ENCODE peak calls at places on chromosomes 7 and 10, in seven cellular contexts. One of them, this sample, is unnamed.

GRCh38 chr7:1979591-1980560 is 252.9 kb downstream of the MAD1L1 start:
- DNase-seq in NB4: no peak
- DNase-seq in IMR-90: no peak
- DNase-seq in heart left ventricle: no peak
- DNase-seq in A549: no peak
- DNase-seq in endothelial cell of umbilical vein: no peak
- DNase-seq in right lobe of liver: peak; percentile 20
- DNase-seq in this sample: no peak

GRCh38 chr7:114364151-114364550 is 50.5 kb upstream of the FOXP2 start:
- DNase-seq in NB4: no peak
- DNase-seq in IMR-90: no peak
- DNase-seq in heart left ventricle: peak; percentile 52
- DNase-seq in A549: no peak
- DNase-seq in endothelial cell of umbilical vein: no peak
- DNase-seq in right lobe of liver: no peak
- DNase-seq in this sample: no peak

GRCh38 chr10:91552706-91553105 is 80.2 kb downstream of the PPP1R3C start:
- DNase-seq in NB4: no peak
- DNase-seq in IMR-90: peak; percentile 18
- DNase-seq in heart left ventricle: peak; percentile 59
- DNase-seq in A549: peak; percentile 43
- DNase-seq in endothelial cell of umbilical vein: peak; percentile 22
- DNase-seq in right lobe of liver: peak; percentile 67
- DNase-seq in this sample: no peak

GRCh38 chr7:2282185-2282751 is 32.0 kb downstream of the SNX8 start:
- DNase-seq in NB4: no peak
- DNase-seq in IMR-90: no peak
- DNase-seq in heart left ventricle: no peak
- DNase-seq in A549: no peak
- DNase-seq in endothelial cell of umbilical vein: no peak
- DNase-seq in right lobe of liver: no peak
- DNase-seq in this sample: no peak

GRCh38 chr10:42868530-42868929 is 85.9 kb downstream of the BMS1 start:
- DNase-seq in NB4: no peak
- DNase-seq in IMR-90: no peak
- DNase-seq in heart left ventricle: no peak
- DNase-seq in A549: no peak
- DNase-seq in endothelial cell of umbilical vein: no peak
- DNase-seq in right lobe of liver: no peak
- DNase-seq in this sample: no peak

GRCh38 chr7:159192013-159192412 is 47.3 kb upstream of the VIPR2 start:
- DNase-seq in NB4: peak; percentile 28
- DNase-seq in IMR-90: no peak
- DNase-seq in heart left ventricle: no peak
- DNase-seq in A549: no peak
- DNase-seq in endothelial cell of umbilical vein: no peak
- DNase-seq in right lobe of liver: no peak
- DNase-seq in this sample: no peak

GRCh38 chr10:70558871-70559810 is 43.4 kb downstream of the PRF1 start:
- DNase-seq in NB4: peak; percentile 89
- DNase-seq in IMR-90: peak; percentile 34
- DNase-seq in heart left ventricle: peak; percentile 56
- DNase-seq in A549: peak; percentile 48
- DNase-seq in endothelial cell of umbilical vein: peak; percentile 19
- DNase-seq in right lobe of liver: peak; percentile 37
- DNase-seq in this sample: peak; percentile 48

GRCh38 chr7:105672820-105673219 is 91.5 kb upstream of the EFCAB10 start:
- DNase-seq in NB4: no peak
- DNase-seq in IMR-90: no peak
- DNase-seq in heart left ventricle: no peak
- DNase-seq in A549: no peak
- DNase-seq in endothelial cell of umbilical vein: no peak
- DNase-seq in right lobe of liver: no peak
- DNase-seq in this sample: no peak

GRCh38 chr7:134636008-134636449 is 10.6 kb upstream of the BPGM start:
- DNase-seq in NB4: no peak
- DNase-seq in IMR-90: no peak
- DNase-seq in heart left ventricle: no peak
- DNase-seq in A549: no peak
- DNase-seq in endothelial cell of umbilical vein: peak; percentile 65
- DNase-seq in right lobe of liver: no peak
- DNase-seq in this sample: peak; percentile 62

GRCh38 chr10:133258066-133258817 is 18.4 kb downstream of the ADAM8 start:
- DNase-seq in NB4: peak; percentile 60
- DNase-seq in IMR-90: no peak
- DNase-seq in heart left ventricle: no peak
- DNase-seq in A549: no peak
- DNase-seq in endothelial cell of umbilical vein: no peak
- DNase-seq in right lobe of liver: no peak
- DNase-seq in this sample: peak; percentile 34

GRCh38 chr10:14182781-14183180 is 147.9 kb downstream of the FRMD4A start:
- DNase-seq in NB4: no peak
- DNase-seq in IMR-90: no peak
- DNase-seq in heart left ventricle: no peak
- DNase-seq in A549: no peak
- DNase-seq in endothelial cell of umbilical vein: no peak
- DNase-seq in right lobe of liver: no peak
- DNase-seq in this sample: no peak

GRCh38 chr7:3294432-3295100 is 6.5 kb upstream of the SDK1 start:
- DNase-seq in NB4: no peak
- DNase-seq in IMR-90: no peak
- DNase-seq in heart left ventricle: no peak
- DNase-seq in A549: no peak
- DNase-seq in endothelial cell of umbilical vein: no peak
- DNase-seq in right lobe of liver: no peak
- DNase-seq in this sample: no peak

GRCh38 chr7:126302639-126303038 is 950.1 kb downstream of the GRM8 start:
- DNase-seq in NB4: peak; percentile 19
- DNase-seq in IMR-90: no peak
- DNase-seq in heart left ventricle: no peak
- DNase-seq in A549: peak; percentile 1
- DNase-seq in endothelial cell of umbilical vein: no peak
- DNase-seq in right lobe of liver: no peak
- DNase-seq in this sample: no peak

GRCh38 chr7:92657391-92657790 is 67.2 kb upstream of the FAM133B start:
- DNase-seq in NB4: no peak
- DNase-seq in IMR-90: no peak
- DNase-seq in heart left ventricle: no peak
- DNase-seq in A549: no peak
- DNase-seq in endothelial cell of umbilical vein: no peak
- DNase-seq in right lobe of liver: no peak
- DNase-seq in this sample: no peak
- TF ChIP-seq POLR2A in NB4: no peak
- TF ChIP-seq POLR2A in IMR-90: no peak
- TF ChIP-seq POLR2A in heart left ventricle: no peak
- TF ChIP-seq POLR2A in A549: no peak
- TF ChIP-seq POLR2A in endothelial cell of umbilical vein: no peak
- TF ChIP-seq POLR2A in right lobe of liver: no peak
- TF ChIP-seq POLR2A in this sample: no peak

GRCh38 chr10:97651773-97652172 is 11.3 kb downstream of the PI4K2A start:
- DNase-seq in NB4: no peak
- DNase-seq in IMR-90: no peak
- DNase-seq in heart left ventricle: no peak
- DNase-seq in A549: peak; percentile 43
- DNase-seq in endothelial cell of umbilical vein: no peak
- DNase-seq in right lobe of liver: no peak
- DNase-seq in this sample: no peak

GRCh38 chr10:97643586-97643985 is 3.1 kb downstream of the PI4K2A start:
- DNase-seq in NB4: no peak
- DNase-seq in IMR-90: no peak
- DNase-seq in heart left ventricle: no peak
- DNase-seq in A549: no peak
- DNase-seq in endothelial cell of umbilical vein: no peak
- DNase-seq in right lobe of liver: no peak
- DNase-seq in this sample: no peak

GRCh38 chr10:97644961-97645360 is 4.5 kb downstream of the PI4K2A start:
- DNase-seq in NB4: no peak
- DNase-seq in IMR-90: no peak
- DNase-seq in heart left ventricle: no peak
- DNase-seq in A549: no peak
- DNase-seq in endothelial cell of umbilical vein: no peak
- DNase-seq in right lobe of liver: no peak
- DNase-seq in this sample: no peak

GRCh38 chr10:97647556-97647955 is 7.1 kb downstream of the PI4K2A start:
- DNase-seq in NB4: peak; percentile 33
- DNase-seq in IMR-90: peak; percentile 57
- DNase-seq in heart left ventricle: no peak
- DNase-seq in A549: no peak
- DNase-seq in endothelial cell of umbilical vein: no peak
- DNase-seq in right lobe of liver: no peak
- DNase-seq in this sample: no peak

GRCh38 chr10:97648557-97649404 is 8.3 kb downstream of the PI4K2A start:
- DNase-seq in NB4: peak; percentile 48
- DNase-seq in IMR-90: peak; percentile 96
- DNase-seq in heart left ventricle: no peak
- DNase-seq in A549: peak; percentile 87
- DNase-seq in endothelial cell of umbilical vein: peak; percentile 89
- DNase-seq in right lobe of liver: no peak
- DNase-seq in this sample: peak; percentile 77
- TF ChIP-seq POLR2A in NB4: no peak
- TF ChIP-seq POLR2A in IMR-90: peak; percentile 66
- TF ChIP-seq POLR2A in heart left ventricle: no peak
- TF ChIP-seq POLR2A in A549: no peak
- TF ChIP-seq POLR2A in endothelial cell of umbilical vein: no peak
- TF ChIP-seq POLR2A in right lobe of liver: peak; percentile 52
- TF ChIP-seq POLR2A in this sample: peak; percentile 64

GRCh38 chr7:38181111-38181510 is 3.1 kb downstream of the STARD3NL start:
- DNase-seq in NB4: no peak
- DNase-seq in IMR-90: no peak
- DNase-seq in heart left ventricle: no peak
- DNase-seq in A549: no peak
- DNase-seq in endothelial cell of umbilical vein: peak; percentile 56
- DNase-seq in right lobe of liver: no peak
- DNase-seq in this sample: no peak

GRCh38 chr7:38177621-38178003 is 433 bp upstream of the STARD3NL start:
- DNase-seq in NB4: no peak
- DNase-seq in IMR-90: no peak
- DNase-seq in heart left ventricle: no peak
- DNase-seq in A549: no peak
- DNase-seq in endothelial cell of umbilical vein: no peak
- DNase-seq in right lobe of liver: no peak
- DNase-seq in this sample: no peak

GRCh38 chr7:38179719-38180333 is 1.8 kb downstream of the STARD3NL start:
- DNase-seq in NB4: no peak
- DNase-seq in IMR-90: peak; percentile 37
- DNase-seq in heart left ventricle: no peak
- DNase-seq in A549: no peak
- DNase-seq in endothelial cell of umbilical vein: peak; percentile 80
- DNase-seq in right lobe of liver: no peak
- DNase-seq in this sample: peak; percentile 36

GRCh38 chr7:38178695-38179344 is 775 bp downstream of the STARD3NL start:
- DNase-seq in NB4: no peak
- DNase-seq in IMR-90: peak; percentile 54
- DNase-seq in heart left ventricle: no peak
- DNase-seq in A549: no peak
- DNase-seq in endothelial cell of umbilical vein: no peak
- DNase-seq in right lobe of liver: no peak
- DNase-seq in this sample: no peak

GRCh38 chr7:38178004-38178694 is at the start of gene STARD3NL:
- DNase-seq in NB4: peak; percentile 100
- DNase-seq in IMR-90: peak; percentile 100
- DNase-seq in heart left ventricle: peak; percentile 99
- DNase-seq in A549: peak; percentile 100
- DNase-seq in endothelial cell of umbilical vein: peak; percentile 100
- DNase-seq in right lobe of liver: peak; percentile 94
- DNase-seq in this sample: peak; percentile 99
- TF ChIP-seq POLR2A in NB4: peak; percentile 80
- TF ChIP-seq POLR2A in IMR-90: peak; percentile 77
- TF ChIP-seq POLR2A in heart left ventricle: peak; percentile 63
- TF ChIP-seq POLR2A in A549: peak; percentile 66
- TF ChIP-seq POLR2A in endothelial cell of umbilical vein: peak; percentile 71
- TF ChIP-seq POLR2A in right lobe of liver: peak; percentile 62
- TF ChIP-seq POLR2A in this sample: peak; percentile 79

DNA sequence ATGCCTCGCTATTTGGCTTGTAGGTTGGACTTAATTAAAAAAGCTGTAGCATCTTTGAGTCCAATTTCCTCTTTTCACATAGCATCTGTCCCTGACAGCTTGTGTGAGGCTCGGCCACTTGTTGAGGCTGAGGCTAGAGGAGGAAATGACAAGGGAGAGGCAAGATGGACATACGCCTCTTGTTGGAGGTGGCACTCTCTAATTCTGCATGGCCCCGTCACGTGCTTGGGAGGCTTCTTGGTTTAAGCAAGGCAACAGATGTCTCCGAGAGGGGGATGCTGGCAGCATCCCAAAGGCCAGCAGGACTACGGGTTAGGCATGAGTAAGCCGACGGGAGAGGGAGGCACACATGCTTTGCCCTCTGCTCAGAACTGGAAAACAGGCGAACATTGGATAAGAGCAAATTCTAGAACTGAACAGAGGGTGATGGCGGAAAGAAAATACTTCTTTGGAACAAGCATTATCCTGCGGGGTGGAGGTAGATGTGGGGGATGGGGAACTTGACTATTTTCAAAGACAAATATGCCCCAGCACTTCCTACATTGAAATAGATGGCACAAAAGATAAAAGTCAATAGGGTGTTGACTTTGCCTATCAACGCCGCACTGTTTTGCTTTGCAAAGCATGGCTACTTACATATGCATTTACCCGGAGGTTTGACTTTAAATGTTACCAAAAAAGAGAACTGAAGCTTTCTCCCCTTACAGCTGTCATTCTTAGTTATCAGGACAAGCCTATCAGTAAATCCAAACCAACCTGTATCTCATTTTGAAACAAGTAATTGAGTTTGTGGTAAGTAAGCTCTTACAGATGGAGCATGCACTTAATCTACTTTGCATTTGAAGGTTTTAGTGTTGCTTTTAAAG is 94.8 kb downstream of the CHN2 start:
- DNase-seq in NB4: peak; percentile 39
- DNase-seq in IMR-90: no peak
- DNase-seq in heart left ventricle: peak; percentile 60
- DNase-seq in A549: no peak
- DNase-seq in endothelial cell of umbilical vein: no peak
- DNase-seq in right lobe of liver: no peak
- DNase-seq in this sample: no peak
- TF ChIP-seq POLR2A in NB4: no peak
- TF ChIP-seq POLR2A in IMR-90: no peak
- TF ChIP-seq POLR2A in heart left ventricle: no peak
- TF ChIP-seq POLR2A in A549: no peak
- TF ChIP-seq POLR2A in endothelial cell of umbilical vein: no peak
- TF ChIP-seq POLR2A in right lobe of liver: no peak
- TF ChIP-seq POLR2A in this sample: no peak

DNA sequence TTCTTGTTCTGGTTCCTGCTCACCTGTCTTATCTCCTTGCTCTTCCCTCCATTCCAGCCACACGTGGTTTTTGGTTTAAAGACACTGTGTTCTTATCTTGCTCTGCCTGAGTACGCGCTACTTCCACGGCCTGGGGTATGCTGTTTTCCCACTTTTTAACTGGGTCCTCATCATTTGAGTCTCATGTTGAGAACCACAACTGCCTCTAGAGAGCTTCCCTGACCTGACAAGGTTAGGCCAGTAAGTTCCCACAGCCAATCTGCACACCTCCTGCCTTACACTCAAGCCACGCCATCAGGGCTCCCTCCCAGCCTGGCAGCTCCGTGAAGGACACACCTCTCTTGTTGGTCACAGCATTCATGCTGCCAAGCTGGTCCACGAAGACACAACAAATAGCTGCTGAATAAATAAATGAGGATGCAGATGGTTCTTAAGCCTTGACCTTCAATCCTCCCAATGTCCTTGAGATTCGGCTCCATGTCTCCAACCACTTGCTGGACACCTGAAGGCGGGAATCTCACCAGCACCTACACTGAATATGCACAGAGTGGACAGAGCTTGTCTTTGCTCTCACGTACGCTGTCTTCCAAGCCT is 201.7 kb upstream of the KLF14 start:
- DNase-seq in NB4: no peak
- DNase-seq in IMR-90: no peak
- DNase-seq in heart left ventricle: no peak
- DNase-seq in A549: no peak
- DNase-seq in endothelial cell of umbilical vein: no peak
- DNase-seq in right lobe of liver: no peak
- DNase-seq in this sample: no peak
- TF ChIP-seq POLR2A in NB4: no peak
- TF ChIP-seq POLR2A in IMR-90: no peak
- TF ChIP-seq POLR2A in heart left ventricle: no peak
- TF ChIP-seq POLR2A in A549: no peak
- TF ChIP-seq POLR2A in endothelial cell of umbilical vein: no peak
- TF ChIP-seq POLR2A in right lobe of liver: no peak
- TF ChIP-seq POLR2A in this sample: no peak